ENCODE peak calls at places on chromosomes 12 and 14, in nine cellular contexts. One of them, this sample, is unnamed.

GRCh38 chr12:40208707-40209106 is 16.1 kb upstream of the LRRK2 start:
- DNase-seq in AG10803: no peak
- DNase-seq in stimulated activated CD4-positive, alpha-beta T cell treated with anti-CD3 and anti-CD28 coated beads, TNF-alpha, amount 100 ng/mL, for 1 hour: no peak
- DNase-seq in astrocyte: no peak
- DNase-seq in Daoy: no peak
- DNase-seq in AG09309: no peak
- DNase-seq in EL: no peak
- DNase-seq in mucosa of descending colon: no peak
- DNase-seq in HT-29: no peak
- DNase-seq in this sample: no peak

GRCh38 chr12:70692681-70693288 is 55.6 kb upstream of the PTPRB start:
- DNase-seq in astrocyte: peak
- DNase-seq in AG10803: peak
- DNase-seq in HT-29: peak
- DNase-seq in Daoy: peak
- DNase-seq in stimulated activated CD4-positive, alpha-beta T cell treated with anti-CD3 and anti-CD28 coated beads, TNF-alpha, amount 100 ng/mL, for 1 hour: no peak
- DNase-seq in AG09309: peak
- DNase-seq in mucosa of descending colon: no peak
- DNase-seq in EL: peak
- DNase-seq in this sample: peak

GRCh38 chr12:122860052-122860853 is 25.0 kb downstream of the HIP1R start:
- DNase-seq in stimulated activated CD4-positive, alpha-beta T cell treated with anti-CD3 and anti-CD28 coated beads, TNF-alpha, amount 100 ng/mL, for 1 hour: peak
- DNase-seq in EL: peak
- DNase-seq in AG10803: peak
- DNase-seq in HT-29: peak
- DNase-seq in astrocyte: no peak
- DNase-seq in AG09309: no peak
- DNase-seq in Daoy: peak
- DNase-seq in mucosa of descending colon: peak
- DNase-seq in this sample: peak

GRCh38 chr12:117097159-117097558 is 2.1 kb downstream of the TESC start:
- DNase-seq in AG10803: no peak
- DNase-seq in AG09309: no peak
- DNase-seq in HT-29: no peak
- DNase-seq in EL: no peak
- DNase-seq in mucosa of descending colon: no peak
- DNase-seq in Daoy: no peak
- DNase-seq in astrocyte: no peak
- DNase-seq in stimulated activated CD4-positive, alpha-beta T cell treated with anti-CD3 and anti-CD28 coated beads, TNF-alpha, amount 100 ng/mL, for 1 hour: no peak
- DNase-seq in this sample: no peak

GRCh38 chr12:106819991-106820390 is 45.5 kb downstream of the RIC8B start:
- DNase-seq in EL: no peak
- DNase-seq in astrocyte: no peak
- DNase-seq in HT-29: no peak
- DNase-seq in stimulated activated CD4-positive, alpha-beta T cell treated with anti-CD3 and anti-CD28 coated beads, TNF-alpha, amount 100 ng/mL, for 1 hour: no peak
- DNase-seq in mucosa of descending colon: no peak
- DNase-seq in AG10803: no peak
- DNase-seq in AG09309: no peak
- DNase-seq in Daoy: no peak
- DNase-seq in this sample: no peak

GRCh38 chr12:6974180-6974579 is 3.5 kb downstream of the EMG1 start:
- DNase-seq in mucosa of descending colon: no peak
- DNase-seq in Daoy: no peak
- DNase-seq in AG10803: no peak
- DNase-seq in HT-29: no peak
- DNase-seq in AG09309: no peak
- DNase-seq in astrocyte: no peak
- DNase-seq in EL: no peak
- DNase-seq in stimulated activated CD4-positive, alpha-beta T cell treated with anti-CD3 and anti-CD28 coated beads, TNF-alpha, amount 100 ng/mL, for 1 hour: no peak
- DNase-seq in this sample: no peak

GRCh38 chr14:94075008-94075407 is 6.0 kb downstream of the DDX24 start:
- DNase-seq in AG09309: no peak
- DNase-seq in astrocyte: no peak
- DNase-seq in HT-29: no peak
- DNase-seq in stimulated activated CD4-positive, alpha-beta T cell treated with anti-CD3 and anti-CD28 coated beads, TNF-alpha, amount 100 ng/mL, for 1 hour: no peak
- DNase-seq in EL: no peak
- DNase-seq in Daoy: no peak
- DNase-seq in AG10803: no peak
- DNase-seq in mucosa of descending colon: no peak
- DNase-seq in this sample: no peak

GRCh38 chr12:51868821-51869489 is 18.9 kb upstream of the ANKRD33 start:
- DNase-seq in AG09309: no peak
- DNase-seq in stimulated activated CD4-positive, alpha-beta T cell treated with anti-CD3 and anti-CD28 coated beads, TNF-alpha, amount 100 ng/mL, for 1 hour: no peak
- DNase-seq in mucosa of descending colon: no peak
- DNase-seq in AG10803: no peak
- DNase-seq in Daoy: peak
- DNase-seq in EL: peak
- DNase-seq in HT-29: no peak
- DNase-seq in astrocyte: no peak
- DNase-seq in this sample: no peak

GRCh38 chr12:59678759-59679411 is 83.1 kb downstream of the SLC16A7 start:
- DNase-seq in AG10803: no peak
- DNase-seq in mucosa of descending colon: peak
- DNase-seq in HT-29: no peak
- DNase-seq in Daoy: no peak
- DNase-seq in AG09309: no peak
- DNase-seq in EL: no peak
- DNase-seq in stimulated activated CD4-positive, alpha-beta T cell treated with anti-CD3 and anti-CD28 coated beads, TNF-alpha, amount 100 ng/mL, for 1 hour: no peak
- DNase-seq in astrocyte: no peak
- DNase-seq in this sample: no peak

GRCh38 chr12:67052981-67053380 is 216.2 kb upstream of the CAND1 start:
- DNase-seq in AG09309: no peak
- DNase-seq in EL: peak
- DNase-seq in HT-29: no peak
- DNase-seq in mucosa of descending colon: no peak
- DNase-seq in stimulated activated CD4-positive, alpha-beta T cell treated with anti-CD3 and anti-CD28 coated beads, TNF-alpha, amount 100 ng/mL, for 1 hour: no peak
- DNase-seq in Daoy: peak
- DNase-seq in AG10803: no peak
- DNase-seq in astrocyte: peak
- DNase-seq in this sample: no peak

GRCh38 chr12:47981496-47982260 is 18.3 kb downstream of the TMEM106C start:
- DNase-seq in Daoy: no peak
- DNase-seq in AG10803: no peak
- DNase-seq in EL: no peak
- DNase-seq in mucosa of descending colon: no peak
- DNase-seq in AG09309: no peak
- DNase-seq in HT-29: no peak
- DNase-seq in stimulated activated CD4-positive, alpha-beta T cell treated with anti-CD3 and anti-CD28 coated beads, TNF-alpha, amount 100 ng/mL, for 1 hour: no peak
- DNase-seq in astrocyte: no peak
- DNase-seq in this sample: no peak

GRCh38 chr12:13102481-13103195 is 829 bp downstream of the GSG1 start:
- DNase-seq in astrocyte: no peak
- DNase-seq in Daoy: no peak
- DNase-seq in AG09309: no peak
- DNase-seq in HT-29: peak
- DNase-seq in stimulated activated CD4-positive, alpha-beta T cell treated with anti-CD3 and anti-CD28 coated beads, TNF-alpha, amount 100 ng/mL, for 1 hour: no peak
- DNase-seq in mucosa of descending colon: no peak
- DNase-seq in AG10803: peak
- DNase-seq in EL: no peak
- DNase-seq in this sample: peak

This sample was measured in MCF 10A.